ENCODE peak calls at places on chromosomes 4 and X, in nine cellular contexts. Z is tibial nerve, L is A549, A is erythroblast, D is suprapubic skin, F is lower leg skin, H is ovary, C is IMR-90, G is adrenal gland. U is an unnamed sample.

GRCh38 chr4:184345573-184345922 is 127.9 kb upstream of the ENPP6 start:
- DNase-seq in Z (peak), H (no peak), F (peak), A (no peak), G (peak), D (no peak), C (peak), L (no peak), U (no peak)

GRCh38 chrX:37405954-37406353 is 56.8 kb downstream of the PRRG1 start:
- DNase-seq in A (peak), G (no peak), D (no peak), C (peak), Z (no peak), F (no peak), H (no peak), L (no peak), U (no peak)

GRCh38 chr4:168585168-168586091 is 88.6 kb downstream of the PALLD start:
- DNase-seq in F (peak), L (peak), C (peak), D (peak), H (peak), A (peak), G (peak), Z (peak), U (no peak)

GRCh38 chr4:15982833-15983528 is 20.0 kb upstream of the FGFBP2 start:
- DNase-seq in F (no peak), H (no peak), C (peak), L (no peak), D (no peak), G (no peak), Z (no peak), A (no peak), U (no peak)

GRCh38 chr4:178275671-178276360 is 833.6 kb upstream of the AGA start:
- DNase-seq in D (no peak), G (no peak), L (peak), H (no peak), F (no peak), C (no peak), Z (no peak), A (peak), U (no peak)

GRCh38 chr4:182265881-182266280 is 22.7 kb downstream of the TENM3 start:
- DNase-seq in Z (no peak), F (no peak), C (no peak), A (no peak), L (no peak), G (no peak), H (no peak), D (no peak), U (no peak)

GRCh38 chr4:142348489-142349076 is 497.5 kb downstream of the INPP4B start:
- DNase-seq in A (peak), L (no peak), H (no peak), C (no peak), G (no peak), F (no peak), D (no peak), Z (no peak), U (no peak)

GRCh38 chr4:187183351-187183750 is 459.7 kb upstream of the FAT1 start:
- DNase-seq in Z (no peak), A (no peak), L (no peak), F (no peak), G (no peak), C (no peak), D (no peak), H (no peak), U (no peak)

GRCh38 chr4:176927664-176928063 is 134.9 kb upstream of the VEGFC start:
- DNase-seq in D (no peak), Z (no peak), L (peak), H (no peak), G (no peak), A (no peak), C (peak), F (no peak), U (no peak)

GRCh38 chrX:17553961-17554482 is 179.0 kb downstream of the NHS start:
- DNase-seq in A (no peak), Z (no peak), G (no peak), D (no peak), H (no peak), C (no peak), F (no peak), L (no peak), U (no peak)

GRCh38 chrX:3807906-3808305 is 94.5 kb upstream of the PRKX start:
- DNase-seq in C (no peak), Z (no peak), D (no peak), A (no peak), H (no peak), L (no peak), F (no peak), G (no peak), U (no peak)

GRCh38 chr4:121736735-121737351 is 28.1 kb downstream of the SMIM43 start:
- DNase-seq in C (peak), D (no peak), F (no peak), H (no peak), Z (peak), A (peak), L (peak), G (no peak), U (no peak)

GRCh38 chrX:113353134-113353533 is 512.5 kb upstream of the AMOT start:
- DNase-seq in D (no peak), G (no peak), F (no peak), H (no peak), A (no peak), C (no peak), L (no peak), Z (no peak), U (no peak)

GRCh38 chrX:111100191-111100590 is 4.2 kb downstream of the PAK3 start:
- DNase-seq in G (peak), H (no peak), A (peak), D (no peak), C (peak), L (peak), Z (peak), F (no peak), U (peak)

GRCh38 chr4:65670331-65671031 is at the start of gene EPHA5:
- DNase-seq in D (peak), L (peak), G (peak), Z (peak), A (no peak), C (peak), F (peak), H (peak), U (no peak)
- TF ChIP-seq POLR2A in D (no peak), L (no peak), G (no peak), Z (peak), A (no peak), C (no peak), F (no peak), H (peak), U (no peak)

GRCh38 chrX:120428309-120428708 is 40.8 kb downstream of the LAMP2 start:
- DNase-seq in A (peak), D (no peak), Z (no peak), L (no peak), F (no peak), C (no peak), H (no peak), G (no peak), U (no peak)

GRCh38 chrX:120426599-120426998 is 42.5 kb downstream of the LAMP2 start:
- DNase-seq in G (no peak), D (no peak), F (no peak), Z (no peak), H (no peak), A (no peak), C (peak), L (no peak), U (no peak)

DNA sequence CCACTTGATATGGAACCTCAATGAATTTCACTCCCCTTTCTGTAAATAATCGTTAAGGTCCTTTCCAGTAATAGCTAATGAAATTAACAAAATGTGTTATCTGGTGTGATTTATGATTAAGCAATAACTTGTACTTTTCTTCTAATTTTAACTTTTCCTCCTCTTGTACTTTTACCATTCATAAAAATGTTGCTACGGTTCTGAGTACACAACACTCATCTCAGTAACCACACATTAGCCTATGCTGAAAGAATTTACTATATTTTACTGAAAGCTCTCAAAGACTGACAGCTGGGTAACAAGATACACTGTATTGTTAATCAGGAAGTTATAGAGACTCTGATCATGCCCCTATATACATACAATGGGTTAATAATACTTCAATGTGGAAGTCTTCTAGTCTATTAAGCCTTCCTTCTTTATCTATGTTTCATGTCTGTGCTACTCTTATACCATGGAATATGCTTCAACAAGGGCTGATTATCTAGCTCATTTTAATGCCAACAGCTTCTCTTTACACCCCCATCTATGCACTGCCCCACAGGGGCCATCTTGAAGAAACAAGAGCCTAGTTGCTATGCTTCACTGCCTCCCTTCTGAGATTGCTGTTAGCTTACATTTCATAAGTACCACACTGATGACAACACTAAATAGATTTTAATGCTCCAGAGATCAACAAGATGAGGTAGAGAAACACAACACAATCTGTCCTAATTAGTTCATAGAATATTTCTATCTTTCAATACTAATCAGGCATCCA is 39.1 kb downstream of the LAMP2 start:
- DNase-seq in G (no peak), A (no peak), C (no peak), H (no peak), Z (no peak), L (no peak), F (no peak), D (no peak), U (no peak)
- TF ChIP-seq POLR2A in G (no peak), A (no peak), C (no peak), H (no peak), Z (no peak), L (no peak), F (no peak), D (no peak), U (no peak)

DNA sequence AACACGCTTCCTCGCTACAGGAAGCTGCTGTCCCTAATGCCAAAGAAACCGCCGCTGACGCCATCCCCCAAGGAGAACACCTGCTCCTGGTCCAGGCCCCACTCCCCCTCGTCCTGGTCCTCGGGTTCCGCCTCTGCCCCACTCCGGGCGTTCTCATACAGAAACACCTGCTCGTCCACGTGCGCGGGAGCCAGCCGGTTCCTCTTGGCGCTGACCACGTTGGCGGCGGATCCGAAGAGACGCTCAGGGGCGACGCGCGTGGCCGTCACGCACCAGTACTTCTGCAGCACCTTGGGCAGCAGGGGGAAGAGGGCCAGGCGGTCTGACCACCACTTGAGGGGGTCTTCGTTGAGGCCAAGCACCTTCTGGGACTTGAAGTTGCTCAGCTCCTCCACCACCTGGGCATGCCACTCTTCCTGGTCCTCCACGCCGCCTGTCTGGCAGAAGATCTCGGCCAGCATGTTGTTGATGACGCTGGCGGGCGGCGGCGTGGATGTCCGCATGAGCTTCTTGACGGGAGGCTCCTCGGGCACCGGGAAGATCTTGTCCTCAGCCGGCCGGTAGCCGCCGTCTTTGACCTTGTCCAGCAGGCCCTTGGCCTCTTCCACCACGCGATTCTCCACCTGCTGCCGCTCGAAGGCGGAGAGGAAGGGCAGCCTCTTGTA is 12.0 kb downstream of the DHRSX start:
- DNase-seq in A (no peak), C (no peak), D (no peak), Z (no peak), L (no peak), H (no peak), G (no peak), F (no peak), U (no peak)
- TF ChIP-seq POLR2A in A (no peak), C (no peak), D (no peak), Z (no peak), L (no peak), H (no peak), G (no peak), F (no peak), U (no peak)

DNA sequence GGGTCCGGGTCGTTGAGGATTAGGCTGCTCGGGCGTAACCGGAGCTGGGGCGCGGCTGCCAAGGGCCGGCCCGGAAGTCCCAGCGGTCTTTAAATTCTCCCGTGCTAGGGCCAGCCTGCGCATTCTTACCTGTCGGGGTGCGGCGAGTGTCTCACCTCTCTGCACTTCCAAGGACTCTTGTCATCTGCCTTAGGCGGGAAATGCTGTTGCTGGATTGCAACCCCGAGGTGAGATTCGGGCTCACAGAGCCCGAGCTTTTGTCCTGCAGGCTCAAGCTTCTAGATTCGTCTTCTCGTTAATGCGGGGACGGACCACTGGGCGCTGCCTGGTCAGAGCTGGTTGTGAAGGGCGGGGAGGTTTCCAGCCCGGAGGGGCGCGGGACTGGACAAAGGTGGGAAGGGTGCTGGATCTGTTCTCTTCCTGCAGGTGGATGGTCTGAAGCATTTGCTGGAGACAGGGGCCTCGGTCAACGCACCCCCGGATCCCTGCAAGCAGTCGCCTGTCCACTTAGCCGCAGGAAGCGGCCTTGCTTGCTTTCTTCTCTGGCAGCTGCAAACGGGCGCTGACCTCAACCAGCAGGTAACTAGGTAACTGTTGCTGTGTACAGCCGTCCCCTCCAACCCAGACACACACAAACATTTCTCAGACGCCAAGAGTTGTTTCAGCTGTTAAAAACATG is at the start of gene ANKRD37:
- DNase-seq in L (peak), Z (no peak), G (peak), D (no peak), A (peak), H (no peak), F (no peak), C (peak), U (no peak)
- TF ChIP-seq POLR2A in L (no peak), Z (no peak), G (no peak), D (no peak), A (no peak), H (no peak), F (no peak), C (no peak), U (no peak)

GRCh38 chr4:14783011-14783877 is 219.0 kb upstream of the CPEB2 start:
- DNase-seq in G (no peak), Z (no peak), D (no peak), F (no peak), L (no peak), C (peak), A (no peak), H (no peak), U (no peak)
- TF ChIP-seq POLR2A in G (no peak), Z (no peak), D (no peak), F (no peak), L (no peak), C (no peak), A (no peak), H (no peak), U (no peak)

DNA sequence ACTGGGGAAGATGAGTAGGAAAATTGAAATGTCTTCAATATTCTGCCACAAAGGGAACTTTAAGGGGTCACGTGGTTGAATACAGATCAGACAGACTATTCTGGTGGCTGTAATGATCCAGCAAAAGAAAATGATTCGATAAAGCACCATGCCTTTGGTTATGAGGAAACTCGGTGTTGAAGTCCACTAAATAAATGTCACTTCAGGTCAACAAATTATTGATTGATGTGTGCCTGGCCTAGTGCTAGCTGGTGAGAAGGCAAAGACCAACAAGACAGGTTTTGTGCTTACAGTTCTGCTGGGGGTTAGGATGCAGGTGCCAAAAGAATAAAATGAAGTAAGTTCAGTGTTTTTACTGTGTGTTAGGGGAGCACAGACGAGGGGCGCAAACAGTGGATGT is 142.5 kb downstream of the STAG2 start:
- DNase-seq in Z (no peak), C (no peak), G (no peak), H (no peak), L (no peak), F (no peak), D (no peak), A (no peak), U (no peak)
- TF ChIP-seq POLR2A in Z (no peak), C (no peak), G (no peak), H (no peak), L (no peak), F (no peak), D (no peak), A (no peak), U (no peak)

GRCh38 chr4:17667253-17667652 is 52.8 kb downstream of the MED28 start:
- DNase-seq in C (no peak), A (no peak), Z (no peak), F (no peak), G (no peak), D (no peak), L (no peak), H (no peak), U (no peak)
- TF ChIP-seq POLR2A in C (no peak), A (no peak), Z (no peak), F (no peak), G (no peak), D (no peak), L (no peak), H (no peak), U (no peak)

GRCh38 chr4:13626492-13627184 is 887 bp downstream of the BOD1L1 start:
- DNase-seq in H (no peak), L (no peak), C (no peak), F (no peak), Z (no peak), G (no peak), D (no peak), A (peak), U (no peak)

GRCh38 chr4:13627185-13627605 is 330 bp downstream of the BOD1L1 start:
- DNase-seq in F (no peak), H (no peak), C (no peak), Z (no peak), A (peak), D (no peak), G (peak), L (no peak), U (peak)

GRCh38 chr4:13633671-13634070 is 6.1 kb upstream of the BOD1L1 start:
- DNase-seq in A (no peak), Z (no peak), F (no peak), C (no peak), L (no peak), D (no peak), H (no peak), G (no peak), U (no peak)

DNA sequence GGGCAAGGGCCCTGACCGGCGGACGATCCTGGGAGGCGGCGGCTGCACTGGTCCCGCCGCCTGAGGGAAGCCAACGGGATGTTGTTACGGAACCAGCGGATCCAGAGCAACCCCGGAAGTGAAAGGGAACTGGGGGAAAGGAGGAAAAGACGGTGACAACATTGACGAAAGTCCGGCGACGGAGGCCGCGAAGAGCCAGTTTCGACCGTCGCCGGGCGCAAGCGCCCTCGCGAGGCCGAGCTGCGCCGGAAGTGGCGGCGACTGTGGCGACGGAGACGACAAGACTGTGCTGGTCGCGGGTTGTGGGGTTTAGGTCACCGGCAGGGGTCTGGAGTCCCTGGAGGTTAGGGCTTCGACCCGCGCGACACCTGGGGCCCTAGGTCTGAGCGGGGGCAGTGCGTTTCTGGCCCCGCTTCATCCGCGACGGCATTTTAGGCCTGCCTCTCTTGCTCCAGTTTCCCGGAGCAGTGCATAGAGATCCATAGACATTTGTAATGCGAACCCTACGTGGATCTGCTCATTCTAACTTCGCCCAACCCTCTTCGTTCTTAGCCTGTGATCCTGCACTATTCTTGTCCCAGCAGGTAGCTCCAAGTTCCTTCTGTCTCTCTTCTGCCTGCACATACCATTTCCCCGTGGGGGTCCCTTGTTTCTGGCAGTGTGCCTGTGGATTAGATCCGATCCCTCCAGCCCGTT is at the start of gene BOD1L1:
- DNase-seq in H (peak), Z (peak), F (peak), D (peak), L (peak), C (peak), G (peak), A (peak), U (peak)
- TF ChIP-seq POLR2A in H (peak), Z (peak), F (no peak), D (peak), L (peak), C (peak), G (peak), A (peak), U (peak)

U was measured in GM12891.